ENCODE peak calls at places on chromosomes 16 and 17, in six cellular contexts. T is AG09319; O is K562; X is mucosa of descending colon; N is CD4-positive, alpha-beta T cell; K is OCI-LY7. S is an unnamed sample.

GRCh38 chr16:634051-634670 is 1.9 kb downstream of the METTL26 start:
- DNase-seq in T (no peak), O (no peak), X (no peak), N (no peak), K (no peak), S (no peak)

GRCh38 chr16:56748826-56749225 is 18.9 kb downstream of the NUP93 start:
- DNase-seq in T (no peak), O (no peak), X (no peak), N (no peak), K (no peak), S (no peak)

GRCh38 chr17:9860851-9861250 is 35.1 kb downstream of the GLP2R start:
- DNase-seq in T (no peak), O (no peak), X (no peak), N (no peak), K (no peak), S (no peak)

GRCh38 chr17:45787044-45787443 is 2.9 kb downstream of the CRHR1 start:
- DNase-seq in T (no peak), O (no peak), X (no peak), N (no peak), K (no peak), S (no peak)

GRCh38 chr17:48598727-48599126 is 5.1 kb upstream of the HOXB5 start:
- DNase-seq in T (no peak), O (no peak), X (peak), N (no peak), K (no peak), S (no peak)

GRCh38 chr16:11586375-11586855 is 304 bp downstream of the LITAF start:
- DNase-seq in T (no peak), O (no peak), X (peak), N (no peak), K (no peak), S (peak)

GRCh38 chr17:10744509-10745000 is 14.7 kb upstream of the TMEM220 start:
- DNase-seq in T (no peak), O (no peak), X (no peak), N (no peak), K (no peak), S (no peak)

GRCh38 chr16:85126731-85127662 is 14.7 kb upstream of the CIBAR2 start:
- DNase-seq in T (peak), O (peak), X (no peak), N (no peak), K (no peak), S (no peak)

GRCh38 chr16:73217654-73218053 is 169.7 kb upstream of the ZFHX3 start:
- DNase-seq in T (no peak), O (no peak), X (no peak), N (no peak), K (no peak), S (no peak)

GRCh38 chr16:58462997-58463891 is 36.7 kb upstream of the NDRG4 start:
- DNase-seq in T (no peak), O (peak), X (no peak), N (no peak), K (no peak), S (peak)

GRCh38 chr16:68332411-68333121 is 21.7 kb downstream of the PRMT7 start:
- DNase-seq in T (no peak), O (no peak), X (no peak), N (no peak), K (peak), S (no peak)

GRCh38 chr17:44466339-44466738 is 36.9 kb downstream of the GPATCH8 start:
- DNase-seq in T (no peak), O (no peak), X (no peak), N (no peak), K (no peak), S (no peak)

GRCh38 chr17:4858068-4858879 is 25.1 kb downstream of the MINK1 start:
- DNase-seq in T (no peak), O (no peak), X (no peak), N (no peak), K (no peak), S (no peak)

GRCh38 chr16:85460252-85460982 is 152.7 kb upstream of the GSE1 start:
- DNase-seq in T (no peak), O (peak), X (no peak), N (no peak), K (no peak), S (no peak)

GRCh38 chr17:48593126-48593829 is at the start of gene HOXB5:
- DNase-seq in T (no peak), O (no peak), X (no peak), N (no peak), K (no peak), S (no peak)

GRCh38 chr17:65099941-65100315 is 37.2 kb upstream of the RGS9 start:
- DNase-seq in T (peak), O (no peak), X (peak), N (peak), K (peak), S (peak)

GRCh38 chr16:71351558-71351901 is 7.0 kb upstream of the CALB2 start:
- DNase-seq in T (no peak), O (no peak), X (no peak), N (no peak), K (no peak), S (no peak)

GRCh38 chr16:85415196-85415988 is 197.7 kb upstream of the GSE1 start:
- DNase-seq in T (no peak), O (no peak), X (peak), N (no peak), K (no peak), S (no peak)

GRCh38 chr17:7886227-7887037 is 2.2 kb upstream of the CHD3 start:
- DNase-seq in T (no peak), O (no peak), X (peak), N (peak), K (peak), S (peak)

GRCh38 chr16:57612494-57612893 is 15.9 kb upstream of the ADGRG1 start:
- DNase-seq in T (no peak), O (no peak), X (no peak), N (no peak), K (no peak), S (no peak)

GRCh38 chr16:67499159-67499558 is 15.8 kb upstream of the AGRP start:
- DNase-seq in T (no peak), O (peak), X (no peak), N (no peak), K (no peak), S (no peak)

GRCh38 chr17:50028207-50029120 is 27.4 kb upstream of the ITGA3 start:
- DNase-seq in T (no peak), O (no peak), X (peak), N (no peak), K (no peak), S (no peak)

GRCh38 chr16:22623351-22623781 is 112.7 kb downstream of the NPIPB5 start:
- DNase-seq in T (no peak), O (no peak), X (no peak), N (no peak), K (no peak), S (no peak)

GRCh38 chr16:71514476-71514875 is 11.8 kb upstream of the CHST4 start:
- DNase-seq in T (no peak), O (no peak), X (no peak), N (no peak), K (no peak), S (no peak)

GRCh38 chr16:3180445-3180878 is 7.5 kb upstream of the OR1F1 start:
- DNase-seq in T (no peak), O (no peak), X (no peak), N (no peak), K (no peak), S (no peak)

GRCh38 chr17:31369266-31369665 is 22.2 kb upstream of the RAB11FIP4 start:
- DNase-seq in T (no peak), O (no peak), X (no peak), N (no peak), K (no peak), S (no peak)

GRCh38 chr16:55710466-55710865 is 54.7 kb downstream of the SLC6A2 start:
- DNase-seq in T (no peak), O (no peak), X (no peak), N (no peak), K (no peak), S (no peak)

GRCh38 chr16:75351183-75351582 is 82.1 kb downstream of the CFDP1 start:
- DNase-seq in T (peak), O (no peak), X (no peak), N (no peak), K (no peak), S (no peak)

GRCh38 chr17:81066072-81066471 is 31.1 kb downstream of the BAIAP2 start:
- DNase-seq in T (no peak), O (no peak), X (no peak), N (no peak), K (no peak), S (no peak)

GRCh38 chr17:35991075-35991474 is 4.5 kb upstream of the CCL14 start:
- DNase-seq in T (no peak), O (no peak), X (no peak), N (no peak), K (no peak), S (no peak)

GRCh38 chr16:72847187-72848044 is 200.5 kb downstream of the ZFHX3 start:
- DNase-seq in T (no peak), O (peak), X (no peak), N (no peak), K (peak), S (peak)

GRCh38 chr16:14172200-14172805 is 101.2 kb downstream of the MRTFB start:
- DNase-seq in T (no peak), O (no peak), X (no peak), N (no peak), K (no peak), S (no peak)

GRCh38 chr16:19130852-19131808 is 17.4 kb downstream of the ITPRIPL2 start:
- DNase-seq in T (no peak), O (no peak), X (no peak), N (no peak), K (peak), S (peak)

GRCh38 chr16:23898682-23899430 is 63.1 kb downstream of the PRKCB start:
- DNase-seq in T (no peak), O (no peak), X (no peak), N (no peak), K (no peak), S (no peak)

GRCh38 chr17:79965806-79966205 is 69.9 kb downstream of the TBC1D16 start:
- DNase-seq in T (no peak), O (no peak), X (peak), N (no peak), K (no peak), S (no peak)

GRCh38 chr17:77214743-77215142 is 74.0 kb downstream of the SEC14L1 start:
- DNase-seq in T (no peak), O (peak), X (peak), N (no peak), K (peak), S (no peak)
- TF ChIP-seq CTCF in T (peak), O (peak), X (no peak), N (peak), K (peak), S (peak)

GRCh38 chr17:75589919-75590303 is 2.3 kb downstream of the MYO15B start:
- DNase-seq in T (no peak), O (no peak), X (peak), N (no peak), K (no peak), S (no peak)
- TF ChIP-seq CTCF in T (no peak), O (no peak), X (no peak), N (no peak), K (no peak), S (no peak)

DNA sequence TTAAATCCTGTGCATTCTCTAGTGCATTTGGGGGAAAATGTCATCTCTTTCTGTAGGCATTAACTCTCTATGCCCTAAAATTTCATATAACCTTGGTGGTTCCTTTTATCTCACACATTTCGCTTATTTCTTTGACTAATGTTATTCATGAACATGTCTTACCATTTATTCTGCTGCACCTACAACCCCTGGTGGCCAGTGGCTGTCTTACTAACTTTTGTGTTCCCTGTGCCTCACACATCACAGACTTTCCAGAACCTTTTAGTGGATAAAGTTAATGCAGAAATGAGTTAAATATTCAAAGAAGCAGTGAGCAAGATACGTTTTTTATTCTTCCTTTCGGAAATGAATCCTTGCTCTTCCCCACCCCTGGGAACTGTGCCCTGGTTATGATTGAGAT is 111.9 kb downstream of the CDH13 start:
- DNase-seq in T (no peak), O (no peak), X (no peak), N (no peak), K (no peak), S (no peak)
- TF ChIP-seq CTCF in T (peak), O (no peak), X (no peak), N (no peak), K (peak), S (peak)

GRCh38 chr16:2090481-2090797 is 42.7 kb downstream of the TSC2 start:
- DNase-seq in T (no peak), O (no peak), X (peak), N (no peak), K (no peak), S (no peak)

GRCh38 chr16:2091722-2092620 is 43.7 kb downstream of the PKD1 start:
- DNase-seq in T (no peak), O (no peak), X (peak), N (no peak), K (no peak), S (no peak)

GRCh38 chr16:2089676-2090480 is 42.1 kb downstream of the TSC2 start:
- DNase-seq in T (no peak), O (no peak), X (no peak), N (no peak), K (no peak), S (no peak)

GRCh38 chr16:2092866-2093265 is 42.8 kb downstream of the PKD1 start:
- DNase-seq in T (no peak), O (no peak), X (no peak), N (no peak), K (no peak), S (no peak)

GRCh38 chr16:2090819-2091721 is 43.3 kb downstream of the TSC2 start:
- DNase-seq in T (no peak), O (peak), X (peak), N (no peak), K (peak), S (no peak)
- TF ChIP-seq CTCF in T (no peak), O (no peak), X (no peak), N (no peak), K (no peak), S (no peak)

GRCh38 chr17:20908373-20909273 is 134.2 kb downstream of the USP22 start:
- DNase-seq in T (peak), O (peak), X (peak), N (peak), K (peak), S (peak)
- TF ChIP-seq CTCF in T (peak), O (no peak), X (peak), N (peak), K (peak), S (peak)

DNA sequence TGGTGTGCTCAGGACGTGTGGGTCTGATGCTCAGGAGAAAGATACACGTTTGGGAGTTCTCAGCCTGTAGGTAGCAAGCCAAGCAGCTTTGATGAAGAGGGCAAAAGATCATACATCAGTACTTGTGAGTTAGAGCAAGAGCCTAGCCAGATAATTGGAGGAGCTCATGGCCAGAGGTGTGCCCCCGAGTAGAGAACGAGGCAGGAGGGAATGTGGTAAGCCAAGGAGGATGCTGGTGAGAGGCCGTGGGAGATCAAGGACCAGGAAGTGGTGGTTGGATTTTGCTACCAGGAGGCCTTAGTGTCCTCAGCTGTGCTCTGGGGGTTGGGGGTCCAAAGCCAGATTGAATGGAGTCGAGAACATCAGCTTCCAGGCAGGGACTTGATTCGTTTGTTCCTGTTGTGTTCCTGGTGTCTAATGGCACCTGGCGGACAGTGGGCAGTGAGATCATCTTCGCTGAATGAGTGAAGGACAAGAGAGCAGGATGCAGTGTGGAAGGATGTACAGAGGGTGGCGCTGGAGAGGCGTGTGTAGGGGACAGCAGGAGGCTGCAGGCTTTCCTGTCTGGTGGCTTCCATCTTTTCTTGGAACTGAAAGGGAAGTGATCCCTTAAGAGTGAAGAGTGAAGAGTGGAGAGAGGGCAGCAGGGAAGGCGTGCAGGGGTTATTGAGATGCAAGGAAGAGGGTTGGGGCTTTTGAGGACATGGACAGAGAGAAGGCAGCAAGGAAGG is 11.6 kb downstream of the FBXL19 start:
- DNase-seq in T (no peak), O (peak), X (no peak), N (no peak), K (peak), S (no peak)
- TF ChIP-seq CTCF in T (peak), O (peak), X (no peak), N (no peak), K (peak), S (peak)

GRCh38 chr16:35733971-35734702 is 2274.7 kb downstream of the TP53TG3F start:
- DNase-seq in T (no peak), O (no peak), X (no peak), N (no peak), K (no peak), S (no peak)

GRCh38 chr16:35735403-35736251 is 2276.2 kb downstream of the TP53TG3F start:
- DNase-seq in T (no peak), O (no peak), X (peak), N (no peak), K (no peak), S (no peak)

GRCh38 chr16:35733278-35733965 is 2274.0 kb downstream of the TP53TG3F start:
- DNase-seq in T (no peak), O (no peak), X (no peak), N (no peak), K (no peak), S (no peak)

GRCh38 chr16:35737076-35737475 is 2277.7 kb downstream of the TP53TG3F start:
- DNase-seq in T (no peak), O (no peak), X (no peak), N (no peak), K (no peak), S (no peak)

DNA sequence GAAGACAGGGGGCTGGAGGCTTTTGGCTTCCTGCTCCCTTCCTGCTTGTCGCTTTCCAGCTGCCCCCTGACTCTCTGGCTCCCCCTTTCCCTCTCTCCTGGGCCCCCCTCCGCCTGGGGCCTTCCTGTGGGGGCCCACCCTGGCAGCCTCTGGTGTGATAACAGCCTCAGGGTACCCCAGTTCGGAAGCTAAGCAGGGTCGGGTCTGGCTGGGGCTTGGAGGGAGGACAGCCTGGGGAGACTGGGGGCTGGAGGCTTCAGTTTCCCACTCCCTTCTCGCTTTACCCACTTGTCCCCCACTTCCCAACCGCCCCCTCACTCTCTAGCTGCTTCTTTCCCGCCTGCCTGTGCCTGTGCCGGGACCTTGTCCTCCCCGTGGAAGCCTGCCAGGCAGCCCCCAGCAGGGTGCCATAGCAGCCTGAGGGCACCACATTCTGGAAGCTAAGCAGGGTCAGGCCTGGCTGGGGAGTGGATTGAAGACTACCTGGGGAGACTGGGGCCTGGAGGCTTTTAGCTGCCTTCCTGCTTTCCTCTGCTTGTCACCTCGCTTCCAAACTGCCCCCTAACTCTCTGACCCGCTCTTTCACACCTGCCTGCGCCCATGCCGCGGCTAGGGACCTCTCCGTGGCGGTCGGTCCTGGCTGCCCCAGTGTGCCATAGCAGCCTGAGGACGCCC is 2275.5 kb downstream of the TP53TG3F start:
- DNase-seq in T (no peak), O (no peak), X (no peak), N (no peak), K (no peak), S (no peak)
- TF ChIP-seq CTCF in T (no peak), O (no peak), X (no peak), N (no peak), K (no peak), S (no peak)

GRCh38 chr16:8533509-8533908 is 56.8 kb downstream of the TMEM114 start:
- DNase-seq in T (no peak), O (no peak), X (no peak), N (no peak), K (no peak), S (no peak)

GRCh38 chr16:8522757-8523156 is 67.6 kb downstream of the TMEM114 start:
- DNase-seq in T (no peak), O (no peak), X (no peak), N (no peak), K (no peak), S (no peak)

GRCh38 chr16:8530756-8531155 is 59.6 kb downstream of the TMEM114 start:
- DNase-seq in T (no peak), O (no peak), X (no peak), N (no peak), K (no peak), S (no peak)

GRCh38 chr16:8523932-8524331 is 66.4 kb downstream of the TMEM114 start:
- DNase-seq in T (no peak), O (no peak), X (no peak), N (no peak), K (no peak), S (no peak)

DNA sequence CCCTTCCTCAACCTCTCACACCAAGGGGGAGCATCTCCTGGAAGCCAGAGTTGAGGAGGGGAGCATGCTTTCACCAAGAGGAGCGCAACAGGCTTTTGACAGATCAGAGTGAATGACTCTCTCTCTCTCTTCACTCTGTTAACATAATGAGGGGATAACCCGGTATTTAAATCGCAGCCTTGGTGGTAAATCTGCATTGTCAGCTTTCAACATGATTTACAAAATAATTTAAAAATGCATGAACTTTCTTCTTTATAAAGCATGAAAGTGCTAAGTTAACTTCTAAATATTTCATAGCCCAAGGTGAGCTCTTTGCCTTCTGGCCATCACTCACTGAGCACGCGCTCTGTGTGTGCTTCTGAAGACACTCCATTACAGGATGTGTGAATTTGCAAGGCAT is 61.8 kb downstream of the TMEM114 start:
- DNase-seq in T (no peak), O (no peak), X (no peak), N (no peak), K (no peak), S (no peak)
- TF ChIP-seq CTCF in T (no peak), O (no peak), X (no peak), N (no peak), K (no peak), S (no peak)